ENCODE peak calls at places on chromosomes 6 and 20, in four cellular contexts. K, H, X and W are unnamed samples.

GRCh38 chr6:41073968-41074691 is 1.4 kb downstream of the NFYA start:
- DNase-seq in K (no peak), X (no peak), H (no peak), W (no peak)

GRCh38 chr6:4813055-4813454 is 36.9 kb downstream of the CDYL start:
- DNase-seq in H (no peak), X (no peak), K (no peak), W (no peak)

GRCh38 chr6:1552296-1552761 is 57.4 kb upstream of the FOXC1 start:
- DNase-seq in K (no peak), H (no peak), X (no peak), W (no peak)

GRCh38 chr6:75278474-75279077 is 6.0 kb downstream of the TMEM30A start:
- DNase-seq in K (no peak), X (no peak), H (no peak), W (no peak)

GRCh38 chr6:84674395-84674794 is 90.0 kb downstream of the TBX18 start:
- DNase-seq in K (no peak), H (no peak), X (no peak), W (no peak)

GRCh38 chr20:4153251-4153650 is 137.9 kb upstream of the RNF24 start:
- DNase-seq in K (no peak), H (no peak), X (no peak), W (no peak)

GRCh38 chr20:58555078-58555765 is 40.0 kb upstream of the APCDD1L start:
- DNase-seq in K (peak), X (no peak), H (no peak), W (no peak)

GRCh38 chr6:100455230-100456124 is 9.2 kb downstream of the SIM1 start:
- DNase-seq in H (no peak), K (no peak), X (no peak), W (no peak)

GRCh38 chr20:57432874-57433491 is 41.8 kb downstream of the RBM38 start:
- DNase-seq in K (peak), X (peak), H (peak), W (peak)

GRCh38 chr6:132445201-132445951 is 44.1 kb upstream of the MOXD1 start:
- DNase-seq in K (no peak), X (no peak), H (no peak), W (no peak)

GRCh38 chr6:123393333-123393732 is 243.4 kb downstream of the TRDN start:
- DNase-seq in H (no peak), X (no peak), K (no peak), W (no peak)

GRCh38 chr20:35953411-35954199 is 697 bp downstream of the SCAND1 start:
- DNase-seq in K (peak), H (peak), X (peak), W (no peak)

GRCh38 chr20:38859070-38859690 is 53.7 kb downstream of the PPP1R16B start:
- DNase-seq in H (no peak), X (peak), K (no peak), W (no peak)

GRCh38 chr6:46816626-46817025 is 23.4 kb downstream of the MEP1A start:
- DNase-seq in H (no peak), X (no peak), K (no peak), W (no peak)

GRCh38 chr6:113082691-113083090 is 735.6 kb downstream of the RFPL4B start:
- DNase-seq in X (no peak), K (no peak), H (no peak), W (no peak)

GRCh38 chr6:158648682-158649131 is 1.1 kb upstream of the SYTL3 start:
- DNase-seq in X (no peak), K (peak), H (no peak), W (no peak)

GRCh38 chr6:37512400-37512958 is 12.8 kb upstream of the CCDC167 start:
- DNase-seq in K (no peak), X (no peak), H (no peak), W (no peak)

GRCh38 chr20:32467506-32468312 is 109.6 kb downstream of the ASXL1 start:
- DNase-seq in H (no peak), K (no peak), X (no peak), W (no peak)

GRCh38 chr6:151958332-151958731 is 150.8 kb downstream of the ESR1 start:
- DNase-seq in X (no peak), K (no peak), H (no peak), W (no peak)

GRCh38 chr6:111030008-111031006 is 48.5 kb downstream of the RPF2 start:
- DNase-seq in X (peak), K (no peak), H (no peak), W (no peak)

GRCh38 chr20:19252670-19253120 is 40.3 kb downstream of the SLC24A3 start:
- DNase-seq in X (peak), H (no peak), K (peak), W (no peak)

GRCh38 chr20:58682656-58683055 is 9.9 kb upstream of the NPEPL1 start:
- DNase-seq in K (no peak), H (no peak), X (no peak), W (no peak)

GRCh38 chr20:32965581-32966373 is 38.5 kb downstream of the SUN5 start:
- DNase-seq in H (peak), K (peak), X (no peak), W (no peak)

GRCh38 chr6:166616261-166617226 is 10.5 kb downstream of the RPS6KA2 start:
- DNase-seq in H (no peak), K (peak), X (no peak), W (no peak)

GRCh38 chr20:47865451-47865850 is 80.2 kb upstream of the SULF2 start:
- DNase-seq in H (no peak), K (no peak), X (no peak), W (no peak)

GRCh38 chr6:6984585-6985366 is 123.0 kb upstream of the RREB1 start:
- DNase-seq in K (no peak), H (no peak), X (no peak), W (no peak)

GRCh38 chr20:35616465-35617396 is 1.1 kb downstream of the SPAG4 start:
- DNase-seq in X (peak), K (peak), H (peak), W (peak)

GRCh38 chr20:50189681-50190250 is 864 bp upstream of the CEBPB start:
- DNase-seq in K (no peak), X (no peak), H (peak), W (no peak)

GRCh38 chr20:53032021-53033001 is 60.2 kb downstream of the TSHZ2 start:
- DNase-seq in K (peak), X (no peak), H (no peak), W (no peak)

GRCh38 chr6:116405147-116405546 is 34.4 kb downstream of the DSE start:
- DNase-seq in K (no peak), X (no peak), H (no peak), W (no peak)

GRCh38 chr6:159609813-159610212 is 83.2 kb downstream of the SOD2 start:
- DNase-seq in X (no peak), K (no peak), H (no peak), W (no peak)

GRCh38 chr6:53615633-53616449 is 49.7 kb downstream of the KLHL31 start:
- DNase-seq in K (no peak), H (no peak), X (no peak), W (no peak)

GRCh38 chr6:45737331-45738056 is 278.2 kb downstream of the CLIC5 start:
- DNase-seq in H (no peak), X (no peak), K (no peak), W (no peak)